ENCODE peak calls at places on chromosome 6, in four cellular contexts. B is NCI-H1105 treated with DMSO at 0.1 percent for 48 hours, T is ELR, Y is psoas muscle. M is an unnamed sample.

GRCh38 chr6:170237999-170238740 is 52.7 kb downstream of the DLL1 start:
- DNase-seq in B (no peak), T (no peak), Y (no peak), M (no peak)

GRCh38 chr6:6972456-6972855 is 135.3 kb upstream of the RREB1 start:
- DNase-seq in B (no peak), T (peak), Y (no peak), M (no peak)

GRCh38 chr6:163260111-163260895 is 154.2 kb upstream of the QKI start:
- DNase-seq in B (peak), T (peak), Y (peak), M (no peak)

GRCh38 chr6:49951926-49952325 is 12.0 kb downstream of the DEFB114 start:
- DNase-seq in B (no peak), T (no peak), Y (no peak), M (no peak)

GRCh38 chr6:116556065-116556464 is 2.5 kb downstream of the CALHM4 start:
- DNase-seq in B (no peak), T (peak), Y (no peak), M (no peak)

GRCh38 chr6:122381494-122382083 is 17.9 kb upstream of the HSF2 start:
- DNase-seq in B (peak), T (peak), Y (peak), M (peak)

GRCh38 chr6:130453230-130453629 is 87.4 kb downstream of the TMEM200A start:
- DNase-seq in B (no peak), T (peak), Y (no peak), M (no peak)

GRCh38 chr6:72151742-72152141 is 265.4 kb downstream of the RIMS1 start:
- DNase-seq in B (no peak), T (no peak), Y (no peak), M (no peak)

GRCh38 chr6:20681243-20681684 is 147.0 kb downstream of the CDKAL1 start:
- DNase-seq in B (no peak), T (no peak), Y (no peak), M (no peak)

GRCh38 chr6:84764332-84765049 is at the start of gene TBX18:
- DNase-seq in B (peak), T (peak), Y (peak), M (peak)

GRCh38 chr6:138347840-138348239 is 29.9 kb upstream of the SMIM28 start:
- DNase-seq in B (no peak), T (no peak), Y (no peak), M (no peak)

GRCh38 chr6:117338567-117338966 is 73.2 kb downstream of the VGLL2 start:
- DNase-seq in B (no peak), T (no peak), Y (no peak), M (no peak)

GRCh38 chr6:37678078-37678846 is 19.4 kb downstream of the MDGA1 start:
- DNase-seq in B (no peak), T (no peak), Y (no peak), M (no peak)

GRCh38 chr6:163635315-163635714 is 220.8 kb downstream of the QKI start:
- DNase-seq in B (no peak), T (no peak), Y (no peak), M (no peak)

GRCh38 chr6:159730277-159730676 is 3.0 kb downstream of the WTAP start:
- DNase-seq in B (no peak), T (no peak), Y (no peak), M (no peak)

GRCh38 chr6:63881791-63882190 is 246.2 kb downstream of the PHF3 start:
- DNase-seq in B (no peak), T (no peak), Y (no peak), M (no peak)

GRCh38 chr6:138493413-138493812 is 5.9 kb downstream of the NHSL1 start:
- DNase-seq in B (peak), T (peak), Y (no peak), M (no peak)

GRCh38 chr6:49556429-49556837 is 6.0 kb downstream of the C6orf141 start:
- DNase-seq in B (peak), T (peak), Y (no peak), M (peak)

GRCh38 chr6:143449731-143450452 is 603 bp downstream of the ADAT2 start:
- DNase-seq in B (peak), T (peak), Y (peak), M (peak)

GRCh38 chr6:161378115-161378514 is 104.3 kb upstream of the AGPAT4 start:
- DNase-seq in B (no peak), T (no peak), Y (no peak), M (no peak)

GRCh38 chr6:73700060-73700459 is 4.1 kb downstream of the CD109 start:
- DNase-seq in B (no peak), T (no peak), Y (no peak), M (no peak)

M was measured in NCI-H1417.